ENCODE peak calls at places on chromosomes 12 and 14, in ten cellular contexts. I is skeletal muscle cell, Y is fibroblast of mammary gland, T is choroid plexus epithelial cell, D is tibial artery, H is mammary epithelial cell, Z is MM.1S, A is astrocyte of the spinal cord, U is ovary, F is K562. G is an unnamed sample.

GRCh38 chr12:105235299-105235746 is 651 bp downstream of the APPL2 start:
- DNase-seq in D (no peak), A (peak), Y (peak), I (no peak), F (no peak), Z (peak), H (peak), T (no peak), U (no peak), G (peak)

GRCh38 chr12:6311822-6312528 is 1.5 kb downstream of the PLEKHG6 start:
- DNase-seq in Y (no peak), D (no peak), A (no peak), F (no peak), H (no peak), I (no peak), U (no peak), Z (no peak), T (no peak), G (no peak)

GRCh38 chr14:28867571-28867970 is 101.0 kb downstream of the FOXG1 start:
- DNase-seq in I (peak), Z (no peak), Y (peak), D (no peak), U (no peak), A (peak), F (no peak), H (no peak), T (peak), G (peak)

GRCh38 chr12:7093486-7093885 is 1.2 kb upstream of the C1R start:
- DNase-seq in H (no peak), T (no peak), D (no peak), Y (peak), Z (no peak), A (no peak), F (no peak), I (no peak), U (no peak), G (no peak)

GRCh38 chr14:63134801-63135200 is 69.4 kb upstream of the RHOJ start:
- DNase-seq in Y (peak), F (peak), D (no peak), T (peak), H (no peak), U (no peak), Z (no peak), A (peak), I (no peak), G (peak)

GRCh38 chr12:110826592-110827200 is 20.1 kb upstream of the CCDC63 start:
- DNase-seq in H (peak), U (peak), D (peak), A (peak), F (peak), T (peak), I (peak), Y (peak), Z (peak), G (peak)

GRCh38 chr12:108333898-108334699 is 5.0 kb downstream of the CMKLR1 start:
- DNase-seq in F (no peak), H (peak), D (peak), I (peak), Z (no peak), A (peak), T (peak), Y (peak), U (no peak), G (peak)

GRCh38 chr14:75280831-75281690 is 2.4 kb downstream of the FOS start:
- DNase-seq in Y (no peak), A (peak), T (peak), I (no peak), Z (no peak), U (no peak), D (peak), H (peak), F (no peak), G (peak)

GRCh38 chr12:66043035-66043434 is 87.5 kb downstream of the LLPH start:
- DNase-seq in H (no peak), U (no peak), D (no peak), I (no peak), Y (no peak), T (no peak), A (no peak), F (no peak), Z (no peak), G (no peak)

GRCh38 chr12:5051334-5051733 is 7.7 kb downstream of the KCNA5 start:
- DNase-seq in T (no peak), D (no peak), Z (no peak), A (no peak), U (no peak), I (no peak), H (no peak), Y (no peak), F (no peak), G (no peak)
- H3K4me3 ChIP-seq in T (no peak), D (no peak), Z (no peak), A (no peak), U (no peak), I (no peak), H (no peak), Y (no peak), F (no peak), G (no peak)

DNA sequence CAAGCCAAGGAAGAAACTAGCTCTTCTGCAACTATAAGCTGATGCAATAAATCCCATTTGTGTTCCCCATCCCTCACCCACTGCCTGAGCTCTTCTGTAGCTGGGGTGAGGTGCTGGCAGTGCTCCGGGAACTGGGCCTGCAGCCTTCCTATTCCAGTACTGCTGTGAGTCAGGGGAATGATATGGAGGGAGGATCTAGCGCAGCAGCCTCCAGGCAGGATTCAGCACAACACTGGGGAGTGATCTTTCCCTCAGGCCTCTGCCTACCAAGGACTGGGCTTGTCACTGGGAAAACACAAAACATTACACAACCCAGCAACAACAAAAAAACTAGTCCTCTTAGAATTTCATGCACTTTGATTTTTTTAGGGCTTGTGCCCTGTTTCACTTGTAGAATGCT is 58.7 kb downstream of the ST8SIA1 start:
- DNase-seq in Z (no peak), T (peak), F (no peak), Y (peak), D (peak), I (peak), U (peak), A (peak), H (peak), G (peak)
- H3K4me3 ChIP-seq in Z (no peak), T (no peak), F (no peak), Y (no peak), D (peak), I (no peak), U (no peak), A (no peak), H (no peak), G (peak)

DNA sequence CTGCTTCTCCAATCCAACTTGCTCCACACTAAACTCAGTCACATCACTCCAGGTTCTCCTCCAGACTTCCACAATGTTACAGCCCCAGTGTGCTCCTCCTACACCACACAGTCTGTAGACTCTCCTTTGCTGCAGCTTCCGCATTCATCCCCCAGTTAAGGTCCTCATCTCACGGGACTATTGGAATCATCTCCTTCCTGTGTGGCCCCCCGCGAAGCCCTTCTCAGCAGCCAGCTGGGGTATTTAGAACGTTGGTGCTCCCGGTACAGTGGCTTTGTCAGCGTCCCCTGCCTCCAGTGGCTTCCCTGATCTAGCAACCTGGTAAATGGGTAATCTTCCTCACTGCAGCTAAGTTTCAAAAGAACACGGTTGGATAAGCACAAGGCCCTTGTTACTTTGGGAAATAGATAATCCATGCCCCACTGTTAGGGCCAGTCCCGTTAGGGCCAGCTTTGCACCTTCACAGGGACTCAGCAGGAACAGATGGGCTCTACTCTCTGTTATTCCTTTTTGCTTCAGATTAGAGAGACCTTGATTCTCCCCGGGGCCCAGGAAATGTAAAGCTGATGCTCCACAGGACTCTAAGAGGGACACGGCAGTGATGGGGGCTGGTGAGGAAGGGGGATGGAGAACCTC is 823 bp upstream of the TSPAN11 start:
- DNase-seq in Z (no peak), U (no peak), F (no peak), A (no peak), H (no peak), D (no peak), T (no peak), I (no peak), Y (no peak), G (no peak)
- H3K4me3 ChIP-seq in Z (no peak), U (no peak), F (no peak), A (peak), H (no peak), D (peak), T (peak), I (peak), Y (peak), G (peak)

GRCh38 chr12:91777268-91777997 is 368.2 kb downstream of the BTG1 start:
- DNase-seq in F (no peak), D (no peak), U (no peak), Z (no peak), H (peak), I (no peak), A (no peak), T (peak), Y (peak), G (no peak)
- H3K4me3 ChIP-seq in F (no peak), D (no peak), U (no peak), Z (peak), H (no peak), I (no peak), A (no peak), T (no peak), Y (no peak), G (no peak)

GRCh38 chr12:81077329-81077685 is 572 bp upstream of the ACSS3 start:
- DNase-seq in Z (no peak), F (no peak), I (no peak), A (peak), Y (peak), T (peak), D (no peak), U (peak), H (no peak), G (peak)
- H3K4me3 ChIP-seq in Z (no peak), F (no peak), I (peak), A (peak), Y (peak), T (peak), D (peak), U (peak), H (no peak), G (no peak)

GRCh38 chr12:1471224-1471623 is 123.2 kb downstream of the FBXL14 start:
- DNase-seq in U (no peak), H (no peak), I (no peak), T (peak), D (no peak), F (no peak), Z (no peak), A (peak), Y (no peak), G (no peak)

GRCh38 chr12:1473418-1473817 is 121.0 kb downstream of the FBXL14 start:
- DNase-seq in Z (no peak), D (no peak), Y (no peak), A (no peak), F (no peak), H (peak), T (peak), U (no peak), I (no peak), G (no peak)

GRCh38 chr12:1470051-1470450 is 124.3 kb downstream of the FBXL14 start:
- DNase-seq in D (no peak), F (no peak), Z (no peak), H (no peak), T (no peak), U (no peak), Y (no peak), A (no peak), I (no peak), G (peak)

GRCh38 chr12:1474059-1474537 is 120.3 kb downstream of the FBXL14 start:
- DNase-seq in H (peak), U (no peak), Z (no peak), F (no peak), I (peak), D (no peak), T (peak), A (peak), Y (peak), G (peak)

DNA sequence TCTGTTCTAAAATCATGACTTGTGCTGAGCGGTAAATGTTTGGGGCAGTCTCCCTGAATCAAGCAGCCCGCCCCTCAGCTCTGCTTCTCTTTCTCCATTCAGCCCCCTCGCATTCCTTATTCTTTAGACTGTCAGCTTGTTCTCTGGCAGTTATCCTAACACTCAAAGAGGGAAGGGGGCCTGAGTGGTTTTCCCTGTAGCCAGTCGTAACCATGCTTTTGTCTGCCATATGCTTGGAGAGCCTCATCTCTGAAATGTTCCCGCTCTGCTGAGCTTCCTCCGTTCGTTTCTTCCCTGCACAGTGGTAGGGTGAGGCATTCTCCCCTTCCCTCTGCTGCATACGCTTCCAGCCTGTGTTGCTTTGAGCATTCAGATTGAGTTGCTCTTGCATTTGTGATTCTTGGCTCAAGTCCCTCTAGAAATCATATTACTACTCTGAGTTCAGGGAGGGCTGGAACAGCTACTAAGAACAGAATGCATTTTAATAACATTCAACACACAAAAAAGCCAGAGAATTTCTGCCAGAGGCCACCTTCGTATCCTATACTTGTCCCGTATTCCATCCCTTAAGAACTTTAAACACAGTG is 119.7 kb downstream of the FBXL14 start:
- DNase-seq in U (no peak), I (peak), Z (no peak), D (no peak), T (peak), A (peak), Y (peak), H (peak), F (no peak), G (peak)
- H3K4me3 ChIP-seq in U (no peak), I (peak), Z (no peak), D (peak), T (peak), A (no peak), Y (peak), H (peak), F (no peak), G (no peak)

DNA sequence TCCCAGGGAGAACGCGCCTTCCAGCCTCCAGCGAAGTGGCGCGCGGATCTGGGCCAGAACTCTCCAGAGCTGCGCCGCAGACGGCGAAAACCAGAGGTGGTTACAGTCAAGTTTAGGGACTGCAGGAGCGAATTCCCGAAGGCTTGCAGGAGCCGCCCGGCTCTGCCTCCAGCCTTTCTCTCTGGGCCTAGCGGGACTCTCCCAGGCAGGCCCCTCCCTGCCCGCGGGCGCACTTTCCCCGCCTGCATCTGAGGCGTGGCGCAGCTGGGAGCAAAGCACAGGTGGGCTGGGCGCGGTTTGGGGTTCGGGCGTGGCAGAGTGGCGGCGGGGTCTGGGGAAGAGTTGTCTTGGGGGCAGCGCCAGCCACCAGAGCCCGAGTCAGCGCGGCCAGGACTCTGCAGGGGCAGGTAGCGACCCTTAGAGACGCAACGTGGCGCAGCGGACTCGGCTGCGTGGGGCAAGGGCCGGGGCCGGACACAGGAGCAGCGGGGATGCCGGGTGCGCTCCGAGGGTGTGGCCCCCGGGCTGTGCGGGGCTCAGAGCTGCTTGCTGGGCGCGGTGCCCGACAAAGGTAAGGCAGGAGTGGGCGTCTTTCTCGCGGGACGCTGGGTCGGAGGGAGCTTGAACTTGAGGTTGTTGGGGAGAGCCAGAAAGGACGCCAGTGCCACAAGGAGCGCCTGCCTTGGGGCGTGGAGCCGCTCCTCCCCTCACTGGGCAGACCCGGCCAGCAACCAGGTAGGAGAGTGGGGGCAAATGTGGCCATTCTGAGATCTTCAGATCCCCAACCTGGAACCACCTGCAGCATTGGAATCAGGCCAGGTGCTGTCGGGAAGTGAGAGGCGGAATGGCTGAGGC is 1126.0 kb downstream of the AACS start:
- DNase-seq in T (no peak), A (peak), H (no peak), F (no peak), Z (no peak), D (no peak), U (no peak), Y (no peak), I (no peak), G (peak)
- H3K4me3 ChIP-seq in T (no peak), A (peak), H (no peak), F (no peak), Z (no peak), D (no peak), U (no peak), Y (no peak), I (peak), G (peak)

DNA sequence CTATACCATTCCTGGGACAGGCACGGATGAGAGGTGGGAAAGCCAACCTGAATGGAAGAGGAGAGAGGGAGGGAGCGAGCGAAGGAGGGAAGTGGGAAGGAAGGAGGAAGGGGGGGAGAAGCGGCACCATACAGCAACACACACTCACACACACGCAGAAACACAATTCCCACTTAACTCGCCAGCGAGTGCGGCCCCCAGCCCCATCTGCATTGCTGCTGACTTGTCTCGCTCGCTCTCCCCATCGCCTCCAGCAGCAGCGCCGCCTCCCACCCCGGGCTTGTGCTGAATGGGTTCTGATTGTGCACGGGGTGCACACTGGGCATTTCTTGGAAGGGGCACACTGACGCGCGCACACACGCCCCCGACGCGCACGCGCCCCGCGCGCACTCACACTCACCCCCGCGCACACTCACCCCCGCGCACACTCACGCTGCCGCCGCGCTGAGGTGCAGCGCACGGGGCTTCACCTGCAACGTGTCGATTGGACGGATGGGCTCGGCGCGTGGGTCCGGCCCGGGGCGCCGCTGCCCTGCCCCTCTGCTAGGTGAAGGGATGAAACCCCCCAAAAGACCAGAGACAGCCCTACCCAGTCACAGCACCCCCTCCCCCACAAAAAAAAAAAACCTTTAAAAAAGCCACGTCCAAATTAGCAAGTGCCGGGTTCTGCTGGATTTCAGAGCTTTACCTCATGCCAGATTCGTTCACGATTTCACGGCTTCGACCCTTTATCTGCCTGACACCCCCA is 680 bp downstream of the GRIN2B start:
- DNase-seq in I (no peak), D (no peak), A (no peak), H (no peak), U (peak), F (no peak), T (no peak), Y (no peak), Z (no peak), G (no peak)
- H3K4me3 ChIP-seq in I (peak), D (no peak), A (no peak), H (peak), U (no peak), F (no peak), T (no peak), Y (no peak), Z (no peak), G (no peak)

GRCh38 chr14:52791204-52792096 is at the start of gene GNPNAT1:
- DNase-seq in F (peak), I (peak), T (peak), Y (peak), U (peak), H (peak), A (peak), Z (peak), D (peak), G (peak)
- H3K4me3 ChIP-seq in F (peak), I (peak), T (peak), Y (peak), U (peak), H (peak), A (peak), Z (peak), D (peak), G (peak)

G was measured in cardiac fibroblast.